ENCODE peak calls at places on chromosome 12, in ten cellular contexts. U, L, H, K, A, E, F, J, C and D are unnamed samples.

GRCh38 chr12:4190376-4191063 is 83.0 kb upstream of the CCND2 start:
- DNase-seq in H (no peak), L (no peak), E (no peak), A (no peak), J (no peak), C (no peak), K (no peak), U (no peak), F (no peak), D (no peak)

GRCh38 chr12:119088917-119089667 is 89.6 kb upstream of the HSPB8 start:
- DNase-seq in U (no peak), C (no peak), K (no peak), L (no peak), F (no peak), A (no peak), E (no peak), J (no peak), H (no peak), D (no peak)

GRCh38 chr12:47071241-47071852 is 8.1 kb upstream of the PCED1B start:
- DNase-seq in C (no peak), K (no peak), H (no peak), J (peak; percentile 28), A (no peak), F (no peak), L (peak; percentile 38), U (no peak), E (no peak), D (no peak)

GRCh38 chr12:49288412-49288853 is 6.5 kb upstream of the PRPH start:
- DNase-seq in F (no peak), A (no peak), E (peak; percentile 53), J (peak; percentile 71), U (peak; percentile 81), C (peak; percentile 67), H (peak; percentile 67), L (peak; percentile 67), K (no peak), D (peak; percentile 63)

GRCh38 chr12:482061-482460 is 22.3 kb downstream of the B4GALNT3 start:
- DNase-seq in U (no peak), J (no peak), L (no peak), K (no peak), A (no peak), C (no peak), F (no peak), H (no peak), E (no peak), D (no peak)

GRCh38 chr12:94071258-94071657 is 77.1 kb upstream of the PLXNC1 start:
- DNase-seq in L (no peak), J (no peak), U (no peak), A (no peak), C (no peak), E (no peak), K (no peak), F (no peak), H (no peak), D (no peak)

GRCh38 chr12:16893426-16893825 is 287.5 kb upstream of the LMO3 start:
- DNase-seq in U (no peak), C (no peak), E (no peak), J (no peak), F (no peak), K (no peak), A (no peak), H (no peak), L (no peak), D (no peak)

GRCh38 chr12:991350-992278 is 591 bp downstream of the ERC1 start:
- DNase-seq in K (no peak), H (no peak), A (no peak), U (no peak), E (no peak), C (no peak), F (peak; percentile 52), J (peak; percentile 83), L (no peak), D (no peak)

GRCh38 chr12:5295966-5296365 is 135.9 kb upstream of the NTF3 start:
- DNase-seq in K (no peak), J (no peak), L (no peak), C (no peak), U (no peak), A (no peak), E (no peak), H (no peak), F (no peak), D (no peak)

GRCh38 chr12:13744566-13744965 is 236.8 kb downstream of the GRIN2B start:
- DNase-seq in C (peak; percentile 4), L (no peak), E (no peak), K (no peak), A (no peak), J (no peak), F (no peak), H (no peak), U (no peak), D (no peak)

GRCh38 chr12:31517994-31518393 is 72.9 kb downstream of the DENND5B start:
- DNase-seq in K (no peak), L (no peak), C (no peak), U (no peak), J (no peak), H (no peak), F (no peak), A (no peak), E (no peak), D (no peak)

GRCh38 chr12:6573001-6573400 is 4.9 kb upstream of the NOP2 start:
- DNase-seq in C (no peak), H (no peak), J (no peak), K (no peak), L (no peak), E (no peak), A (no peak), U (no peak), F (no peak), D (no peak)

GRCh38 chr12:111788178-111788654 is 21.5 kb downstream of the ALDH2 start:
- DNase-seq in K (no peak), L (peak; percentile 87), F (no peak), A (no peak), J (peak; percentile 37), H (no peak), C (no peak), E (no peak), U (no peak), D (no peak)

GRCh38 chr12:109221277-109221931 is 87.7 kb downstream of the FOXN4 start:
- DNase-seq in H (no peak), E (no peak), A (no peak), L (no peak), C (no peak), K (no peak), F (no peak), J (no peak), U (no peak), D (no peak)

GRCh38 chr12:109222496-109222895 is 86.6 kb downstream of the FOXN4 start:
- DNase-seq in F (no peak), K (no peak), L (no peak), U (no peak), E (no peak), C (no peak), J (no peak), H (no peak), A (no peak), D (no peak)

GRCh38 chr12:109223868-109224267 is 85.2 kb downstream of the FOXN4 start:
- DNase-seq in C (no peak), K (no peak), E (no peak), J (no peak), U (no peak), H (no peak), F (no peak), A (no peak), L (no peak), D (no peak)

GRCh38 chr12:109222062-109222461 is 87.0 kb downstream of the FOXN4 start:
- DNase-seq in K (no peak), C (no peak), A (no peak), U (no peak), E (no peak), F (no peak), H (no peak), L (no peak), J (no peak), D (no peak)

DNA sequence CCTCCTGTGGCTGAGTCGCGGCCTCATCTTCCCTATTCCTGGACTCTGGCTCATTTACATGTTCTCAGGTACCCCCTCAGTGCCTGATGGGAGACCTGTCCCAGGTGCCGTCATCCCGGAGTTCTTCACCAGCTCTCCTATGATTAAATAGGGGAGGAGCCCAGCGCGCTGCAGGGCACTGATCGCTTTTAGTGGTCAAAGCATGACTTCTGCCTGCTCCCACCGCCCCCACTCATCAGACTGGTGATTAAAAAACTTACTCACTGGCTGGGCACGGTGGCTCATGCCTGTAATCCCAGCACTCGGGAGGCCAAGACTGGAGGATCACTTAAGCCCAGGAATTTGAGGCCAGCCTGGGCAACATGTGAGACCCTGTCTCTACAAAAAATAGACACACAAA is 85.9 kb downstream of the FOXN4 start:
- DNase-seq in J (no peak), L (no peak), E (no peak), C (no peak), F (no peak), K (no peak), A (no peak), U (no peak), H (no peak), D (no peak)
- TF ChIP-seq CTCF in J (no peak), L (no peak), E (no peak), C (no peak), F (no peak), K (no peak), A (no peak), U (no peak), H (no peak), D (no peak)

GRCh38 chr12:115481141-115481540 is 796.4 kb downstream of the MED13L start:
- DNase-seq in H (no peak), A (no peak), C (no peak), J (no peak), K (no peak), F (no peak), L (no peak), U (no peak), E (no peak), D (no peak)
- TF ChIP-seq CTCF in H (no peak), A (no peak), C (no peak), J (no peak), K (no peak), F (no peak), L (no peak), U (no peak), E (no peak), D (no peak)

DNA sequence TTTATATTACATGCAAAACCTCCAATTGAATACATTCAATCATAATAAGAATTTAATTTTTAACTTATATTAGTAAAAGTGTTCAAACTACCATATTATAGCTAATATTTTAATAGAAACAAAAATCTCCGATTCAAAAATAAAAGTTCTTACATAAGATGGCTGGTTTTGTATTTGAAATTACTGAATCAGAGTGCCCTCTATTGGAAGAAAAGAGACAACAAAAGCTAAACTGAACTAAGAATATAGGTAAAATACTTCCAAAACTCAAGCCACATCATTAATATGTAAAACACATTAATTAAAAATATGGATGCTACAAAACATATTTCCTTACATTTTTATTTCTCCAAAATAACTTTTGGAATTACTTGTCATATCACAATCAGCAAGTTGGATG is 120.3 kb downstream of the GARIN6 start:
- DNase-seq in E (no peak), K (no peak), C (no peak), L (peak; percentile 40), H (no peak), U (peak; percentile 13), F (no peak), A (no peak), J (peak; percentile 8), D (no peak)
- TF ChIP-seq CTCF in E (no peak), K (peak; percentile 56), C (peak; percentile 47), L (peak; percentile 52), H (peak; percentile 75), U (peak; percentile 42), F (no peak), A (peak; percentile 21), J (peak; percentile 77), D (no peak)

GRCh38 chr12:50825372-50825838 is 17.3 kb upstream of the TMPRSS12 start:
- DNase-seq in J (peak; percentile 79), F (no peak), K (no peak), L (peak; percentile 89), H (no peak), E (no peak), A (peak; percentile 26), U (peak; percentile 49), C (no peak), D (no peak)
- TF ChIP-seq CTCF in J (peak; percentile 57), F (peak; percentile 59), K (peak; percentile 74), L (no peak), H (peak; percentile 76), E (peak; percentile 67), A (no peak), U (peak; percentile 32), C (peak; percentile 51), D (no peak)